ENCODE peak calls at places on chromosomes 7 and 10, in nine cellular contexts. One of them, this sample, is unnamed.

GRCh38 chr7:111168182-111168581 is 77.3 kb downstream of the LRRN3 start:
- DNase-seq in lower lobe of right lung: no peak
- DNase-seq in MM.1S: no peak
- DNase-seq in PC-3: no peak
- DNase-seq in activated CD4-positive, alpha-beta T cell treated with anti-CD3 and anti-CD28 coated beads, Interleukin-2, amount 50 U/mL, for 48 hours: no peak
- DNase-seq in T-cell: no peak
- DNase-seq in cerebellar cortex: no peak
- DNase-seq in amniotic stem cell: no peak
- DNase-seq in central memory CD4-positive, alpha-beta T cell: no peak
- DNase-seq in this sample: no peak

GRCh38 chr10:78555128-78555527 is 513.6 kb upstream of the ZMIZ1 start:
- DNase-seq in lower lobe of right lung: no peak
- DNase-seq in central memory CD4-positive, alpha-beta T cell: no peak
- DNase-seq in activated CD4-positive, alpha-beta T cell treated with anti-CD3 and anti-CD28 coated beads, Interleukin-2, amount 50 U/mL, for 48 hours: no peak
- DNase-seq in MM.1S: no peak
- DNase-seq in amniotic stem cell: no peak
- DNase-seq in PC-3: no peak
- DNase-seq in cerebellar cortex: no peak
- DNase-seq in T-cell: no peak
- DNase-seq in this sample: no peak

GRCh38 chr10:69382382-69383117 is 34.2 kb downstream of the TACR2 start:
- DNase-seq in central memory CD4-positive, alpha-beta T cell: no peak
- DNase-seq in activated CD4-positive, alpha-beta T cell treated with anti-CD3 and anti-CD28 coated beads, Interleukin-2, amount 50 U/mL, for 48 hours: no peak
- DNase-seq in lower lobe of right lung: no peak
- DNase-seq in MM.1S: no peak
- DNase-seq in T-cell: no peak
- DNase-seq in amniotic stem cell: no peak
- DNase-seq in cerebellar cortex: no peak
- DNase-seq in PC-3: peak; percentile 99
- DNase-seq in this sample: no peak

GRCh38 chr10:28280652-28281051 is 22.2 kb downstream of the MPP7 start:
- DNase-seq in PC-3: no peak
- DNase-seq in T-cell: no peak
- DNase-seq in lower lobe of right lung: no peak
- DNase-seq in activated CD4-positive, alpha-beta T cell treated with anti-CD3 and anti-CD28 coated beads, Interleukin-2, amount 50 U/mL, for 48 hours: no peak
- DNase-seq in cerebellar cortex: no peak
- DNase-seq in central memory CD4-positive, alpha-beta T cell: no peak
- DNase-seq in MM.1S: no peak
- DNase-seq in amniotic stem cell: peak; percentile 21
- DNase-seq in this sample: no peak

GRCh38 chr10:120841522-120842189 is 9.5 kb upstream of the WDR11 start:
- DNase-seq in PC-3: peak; percentile 92
- DNase-seq in lower lobe of right lung: no peak
- DNase-seq in central memory CD4-positive, alpha-beta T cell: no peak
- DNase-seq in activated CD4-positive, alpha-beta T cell treated with anti-CD3 and anti-CD28 coated beads, Interleukin-2, amount 50 U/mL, for 48 hours: peak; percentile 3
- DNase-seq in MM.1S: no peak
- DNase-seq in T-cell: no peak
- DNase-seq in amniotic stem cell: no peak
- DNase-seq in cerebellar cortex: no peak
- DNase-seq in this sample: peak; percentile 20

GRCh38 chr10:71093531-71093930 is 118.8 kb upstream of the UNC5B start:
- DNase-seq in amniotic stem cell: no peak
- DNase-seq in PC-3: no peak
- DNase-seq in central memory CD4-positive, alpha-beta T cell: no peak
- DNase-seq in T-cell: no peak
- DNase-seq in activated CD4-positive, alpha-beta T cell treated with anti-CD3 and anti-CD28 coated beads, Interleukin-2, amount 50 U/mL, for 48 hours: no peak
- DNase-seq in cerebellar cortex: no peak
- DNase-seq in MM.1S: no peak
- DNase-seq in lower lobe of right lung: no peak
- DNase-seq in this sample: no peak

GRCh38 chr10:71512794-71513379 is 116.2 kb downstream of the CDH23 start:
- DNase-seq in MM.1S: no peak
- DNase-seq in central memory CD4-positive, alpha-beta T cell: no peak
- DNase-seq in amniotic stem cell: no peak
- DNase-seq in T-cell: no peak
- DNase-seq in activated CD4-positive, alpha-beta T cell treated with anti-CD3 and anti-CD28 coated beads, Interleukin-2, amount 50 U/mL, for 48 hours: no peak
- DNase-seq in PC-3: peak; percentile 71
- DNase-seq in cerebellar cortex: no peak
- DNase-seq in lower lobe of right lung: peak; percentile 70
- DNase-seq in this sample: no peak

GRCh38 chr7:5450549-5451327 is 27.1 kb upstream of the TNRC18 start:
- DNase-seq in central memory CD4-positive, alpha-beta T cell: no peak
- DNase-seq in T-cell: no peak
- DNase-seq in lower lobe of right lung: peak; percentile 69
- DNase-seq in cerebellar cortex: peak; percentile 63
- DNase-seq in activated CD4-positive, alpha-beta T cell treated with anti-CD3 and anti-CD28 coated beads, Interleukin-2, amount 50 U/mL, for 48 hours: peak; percentile 27
- DNase-seq in amniotic stem cell: peak; percentile 29
- DNase-seq in PC-3: peak; percentile 32
- DNase-seq in MM.1S: peak; percentile 36
- DNase-seq in this sample: no peak

GRCh38 chr7:151682831-151683614 is 163.3 kb upstream of the RHEB start:
- DNase-seq in amniotic stem cell: no peak
- DNase-seq in T-cell: no peak
- DNase-seq in activated CD4-positive, alpha-beta T cell treated with anti-CD3 and anti-CD28 coated beads, Interleukin-2, amount 50 U/mL, for 48 hours: no peak
- DNase-seq in MM.1S: no peak
- DNase-seq in cerebellar cortex: no peak
- DNase-seq in PC-3: no peak
- DNase-seq in central memory CD4-positive, alpha-beta T cell: no peak
- DNase-seq in lower lobe of right lung: no peak
- DNase-seq in this sample: no peak

GRCh38 chr10:93261961-93262610 is 188.4 kb downstream of the CYP26A1 start:
- DNase-seq in central memory CD4-positive, alpha-beta T cell: no peak
- DNase-seq in cerebellar cortex: no peak
- DNase-seq in PC-3: peak; percentile 41
- DNase-seq in T-cell: no peak
- DNase-seq in amniotic stem cell: no peak
- DNase-seq in MM.1S: no peak
- DNase-seq in activated CD4-positive, alpha-beta T cell treated with anti-CD3 and anti-CD28 coated beads, Interleukin-2, amount 50 U/mL, for 48 hours: no peak
- DNase-seq in lower lobe of right lung: no peak
- DNase-seq in this sample: no peak

GRCh38 chr10:36606234-36606839 is 519.1 kb upstream of the ANKRD30A start:
- DNase-seq in cerebellar cortex: no peak
- DNase-seq in T-cell: no peak
- DNase-seq in amniotic stem cell: peak; percentile 0
- DNase-seq in MM.1S: no peak
- DNase-seq in central memory CD4-positive, alpha-beta T cell: no peak
- DNase-seq in lower lobe of right lung: no peak
- DNase-seq in activated CD4-positive, alpha-beta T cell treated with anti-CD3 and anti-CD28 coated beads, Interleukin-2, amount 50 U/mL, for 48 hours: no peak
- DNase-seq in PC-3: peak; percentile 86
- DNase-seq in this sample: no peak

GRCh38 chr7:47508389-47509380 is 73.2 kb downstream of the TNS3 start:
- DNase-seq in central memory CD4-positive, alpha-beta T cell: no peak
- DNase-seq in PC-3: peak; percentile 12
- DNase-seq in amniotic stem cell: no peak
- DNase-seq in cerebellar cortex: no peak
- DNase-seq in activated CD4-positive, alpha-beta T cell treated with anti-CD3 and anti-CD28 coated beads, Interleukin-2, amount 50 U/mL, for 48 hours: no peak
- DNase-seq in MM.1S: no peak
- DNase-seq in lower lobe of right lung: no peak
- DNase-seq in T-cell: no peak
- DNase-seq in this sample: no peak

GRCh38 chr7:127674361-127674760 is 22.4 kb downstream of the SND1 start:
- DNase-seq in activated CD4-positive, alpha-beta T cell treated with anti-CD3 and anti-CD28 coated beads, Interleukin-2, amount 50 U/mL, for 48 hours: no peak
- DNase-seq in MM.1S: no peak
- DNase-seq in amniotic stem cell: no peak
- DNase-seq in lower lobe of right lung: no peak
- DNase-seq in T-cell: no peak
- DNase-seq in PC-3: no peak
- DNase-seq in central memory CD4-positive, alpha-beta T cell: no peak
- DNase-seq in cerebellar cortex: peak; percentile 63
- DNase-seq in this sample: no peak

GRCh38 chr10:5963591-5963990 is 13.8 kb downstream of the IL15RA start:
- DNase-seq in T-cell: no peak
- DNase-seq in PC-3: no peak
- DNase-seq in central memory CD4-positive, alpha-beta T cell: no peak
- DNase-seq in lower lobe of right lung: peak; percentile 10
- DNase-seq in MM.1S: no peak
- DNase-seq in cerebellar cortex: no peak
- DNase-seq in activated CD4-positive, alpha-beta T cell treated with anti-CD3 and anti-CD28 coated beads, Interleukin-2, amount 50 U/mL, for 48 hours: no peak
- DNase-seq in amniotic stem cell: no peak
- DNase-seq in this sample: no peak

GRCh38 chr7:102287465-102288146 is 938 bp downstream of the SH2B2 start:
- DNase-seq in central memory CD4-positive, alpha-beta T cell: no peak
- DNase-seq in cerebellar cortex: peak; percentile 55
- DNase-seq in amniotic stem cell: no peak
- DNase-seq in MM.1S: peak; percentile 57
- DNase-seq in activated CD4-positive, alpha-beta T cell treated with anti-CD3 and anti-CD28 coated beads, Interleukin-2, amount 50 U/mL, for 48 hours: peak; percentile 12
- DNase-seq in T-cell: no peak
- DNase-seq in lower lobe of right lung: peak; percentile 63
- DNase-seq in PC-3: peak; percentile 35
- DNase-seq in this sample: no peak

GRCh38 chr10:103696411-103697145 is 158.8 kb downstream of the SH3PXD2A start:
- DNase-seq in central memory CD4-positive, alpha-beta T cell: peak; percentile 67
- DNase-seq in amniotic stem cell: peak; percentile 56
- DNase-seq in lower lobe of right lung: no peak
- DNase-seq in MM.1S: peak; percentile 73
- DNase-seq in cerebellar cortex: no peak
- DNase-seq in activated CD4-positive, alpha-beta T cell treated with anti-CD3 and anti-CD28 coated beads, Interleukin-2, amount 50 U/mL, for 48 hours: peak; percentile 83
- DNase-seq in T-cell: peak; percentile 44
- DNase-seq in PC-3: peak; percentile 83
- DNase-seq in this sample: peak; percentile 50

GRCh38 chr7:92765725-92766124 is 70.6 kb downstream of the CDK6 start:
- DNase-seq in cerebellar cortex: no peak
- DNase-seq in lower lobe of right lung: no peak
- DNase-seq in MM.1S: no peak
- DNase-seq in central memory CD4-positive, alpha-beta T cell: no peak
- DNase-seq in amniotic stem cell: peak; percentile 59
- DNase-seq in T-cell: no peak
- DNase-seq in PC-3: peak; percentile 82
- DNase-seq in activated CD4-positive, alpha-beta T cell treated with anti-CD3 and anti-CD28 coated beads, Interleukin-2, amount 50 U/mL, for 48 hours: no peak
- DNase-seq in this sample: no peak

GRCh38 chr10:34364253-34365037 is 450.7 kb downstream of the PARD3 start:
- DNase-seq in activated CD4-positive, alpha-beta T cell treated with anti-CD3 and anti-CD28 coated beads, Interleukin-2, amount 50 U/mL, for 48 hours: no peak
- DNase-seq in lower lobe of right lung: no peak
- DNase-seq in central memory CD4-positive, alpha-beta T cell: no peak
- DNase-seq in PC-3: peak; percentile 76
- DNase-seq in amniotic stem cell: no peak
- DNase-seq in cerebellar cortex: no peak
- DNase-seq in T-cell: no peak
- DNase-seq in MM.1S: no peak
- DNase-seq in this sample: no peak

GRCh38 chr7:155357573-155358041 is 59.9 kb downstream of the INSIG1 start:
- DNase-seq in activated CD4-positive, alpha-beta T cell treated with anti-CD3 and anti-CD28 coated beads, Interleukin-2, amount 50 U/mL, for 48 hours: no peak
- DNase-seq in PC-3: peak; percentile 59
- DNase-seq in central memory CD4-positive, alpha-beta T cell: no peak
- DNase-seq in lower lobe of right lung: peak; percentile 49
- DNase-seq in T-cell: no peak
- DNase-seq in cerebellar cortex: no peak
- DNase-seq in amniotic stem cell: no peak
- DNase-seq in MM.1S: no peak
- DNase-seq in this sample: no peak

GRCh38 chr7:135709508-135709907 is 18.5 kb downstream of the SLC13A4 start:
- DNase-seq in T-cell: no peak
- DNase-seq in activated CD4-positive, alpha-beta T cell treated with anti-CD3 and anti-CD28 coated beads, Interleukin-2, amount 50 U/mL, for 48 hours: no peak
- DNase-seq in PC-3: no peak
- DNase-seq in amniotic stem cell: no peak
- DNase-seq in central memory CD4-positive, alpha-beta T cell: no peak
- DNase-seq in cerebellar cortex: no peak
- DNase-seq in lower lobe of right lung: no peak
- DNase-seq in MM.1S: no peak
- DNase-seq in this sample: no peak

GRCh38 chr10:119608316-119609155 is 11.8 kb upstream of the TIAL1 start:
- DNase-seq in central memory CD4-positive, alpha-beta T cell: peak; percentile 17
- DNase-seq in lower lobe of right lung: peak; percentile 64
- DNase-seq in amniotic stem cell: no peak
- DNase-seq in MM.1S: no peak
- DNase-seq in PC-3: peak; percentile 63
- DNase-seq in cerebellar cortex: peak; percentile 83
- DNase-seq in T-cell: no peak
- DNase-seq in activated CD4-positive, alpha-beta T cell treated with anti-CD3 and anti-CD28 coated beads, Interleukin-2, amount 50 U/mL, for 48 hours: peak; percentile 38
- DNase-seq in this sample: no peak

GRCh38 chr7:81693080-81693479 is 76.8 kb downstream of the HGF start:
- DNase-seq in cerebellar cortex: no peak
- DNase-seq in MM.1S: no peak
- DNase-seq in lower lobe of right lung: no peak
- DNase-seq in PC-3: no peak
- DNase-seq in activated CD4-positive, alpha-beta T cell treated with anti-CD3 and anti-CD28 coated beads, Interleukin-2, amount 50 U/mL, for 48 hours: no peak
- DNase-seq in amniotic stem cell: no peak
- DNase-seq in T-cell: no peak
- DNase-seq in central memory CD4-positive, alpha-beta T cell: no peak
- DNase-seq in this sample: no peak

GRCh38 chr10:129778571-129778970 is 185.5 kb downstream of the EBF3 start:
- DNase-seq in T-cell: no peak
- DNase-seq in cerebellar cortex: no peak
- DNase-seq in lower lobe of right lung: peak; percentile 35
- DNase-seq in central memory CD4-positive, alpha-beta T cell: no peak
- DNase-seq in amniotic stem cell: no peak
- DNase-seq in PC-3: no peak
- DNase-seq in MM.1S: no peak
- DNase-seq in activated CD4-positive, alpha-beta T cell treated with anti-CD3 and anti-CD28 coated beads, Interleukin-2, amount 50 U/mL, for 48 hours: no peak
- DNase-seq in this sample: no peak